ENCODE peak calls at places on chromosomes 3 and 15, in eight cellular contexts. O is NCI-H1694 treated with DMSO at 0.1 percent for 48 hours; T is fibroblast of the conjunctiva; R is Ammon's horn; U is NCI-H748 treated with DMSO at 0.1 percent for 48 hours; H is MV-4-11; E is RCC 7860; F is stimulated activated CD8-positive, alpha-beta memory T cell treated with anti-CD3 and anti-CD28 coated beads, Interleukin-12 subunit alpha, Interleukin-12 subunit beta, amount 100 ng/mL, for 1 hour. S is an unnamed sample.

GRCh38 chr3:49715611-49716121 is 3.8 kb downstream of the AMIGO3 start:
- DNase-seq in O (no peak), T (no peak), R (no peak), U (no peak), H (no peak), E (no peak), F (no peak), S (no peak)

GRCh38 chr3:13267348-13267659 is 152.8 kb downstream of the NUP210 start:
- DNase-seq in O (no peak), T (no peak), R (no peak), U (no peak), H (no peak), E (no peak), F (no peak), S (no peak)

GRCh38 chr3:171809513-171810277 is 588 bp downstream of the PLD1 start:
- DNase-seq in O (no peak), T (peak; percentile 84), R (peak; percentile 77), U (no peak), H (peak; percentile 79), E (peak; percentile 73), F (peak; percentile 11), S (no peak)

GRCh38 chr15:85772668-85773067 is 22.1 kb downstream of the KLHL25 start:
- DNase-seq in O (peak; percentile 16), T (no peak), R (no peak), U (no peak), H (no peak), E (no peak), F (no peak), S (no peak)

GRCh38 chr3:159401069-159401468 is 587.6 kb upstream of the IL12A start:
- DNase-seq in O (no peak), T (no peak), R (no peak), U (no peak), H (no peak), E (no peak), F (no peak), S (no peak)

GRCh38 chr3:185552358-185552877 is at the start of gene LIPH:
- DNase-seq in O (no peak), T (no peak), R (no peak), U (no peak), H (peak; percentile 57), E (peak; percentile 48), F (no peak), S (no peak)

GRCh38 chr3:55252921-55253320 is 234.2 kb downstream of the WNT5A start:
- DNase-seq in O (no peak), T (no peak), R (no peak), U (no peak), H (no peak), E (no peak), F (no peak), S (no peak)

GRCh38 chr15:99704444-99704838 is 28.8 kb downstream of the LYSMD4 start:
- DNase-seq in O (peak; percentile 79), T (peak; percentile 89), R (peak; percentile 92), U (peak; percentile 54), H (peak; percentile 77), E (peak; percentile 71), F (peak; percentile 20), S (peak; percentile 55)

GRCh38 chr15:59232476-59232875 is 25.8 kb downstream of the LDHAL6B start:
- DNase-seq in O (no peak), T (peak; percentile 67), R (no peak), U (no peak), H (peak; percentile 76), E (peak; percentile 37), F (no peak), S (no peak)

GRCh38 chr3:133254151-133254550 is 145.7 kb upstream of the BFSP2 start:
- DNase-seq in O (no peak), T (no peak), R (no peak), U (no peak), H (no peak), E (no peak), F (no peak), S (no peak)

GRCh38 chr3:106197532-106198187 is 328.8 kb upstream of the CBLB start:
- DNase-seq in O (no peak), T (no peak), R (no peak), U (no peak), H (no peak), E (no peak), F (no peak), S (no peak)

GRCh38 chr3:184697845-184698244 is 14.0 kb downstream of the MAGEF1 start:
- DNase-seq in O (no peak), T (no peak), R (no peak), U (no peak), H (no peak), E (no peak), F (no peak), S (no peak)

GRCh38 chr3:11591401-11592266 is 52.1 kb downstream of the VGLL4 start:
- DNase-seq in O (no peak), T (no peak), R (peak; percentile 95), U (no peak), H (no peak), E (peak; percentile 21), F (no peak), S (no peak)

GRCh38 chr15:79283252-79284048 is 928 bp downstream of the ANKRD34C start:
- DNase-seq in O (no peak), T (no peak), R (peak; percentile 57), U (no peak), H (no peak), E (no peak), F (no peak), S (no peak)

GRCh38 chr3:178306427-178307115 is 229.7 kb upstream of the KCNMB2 start:
- DNase-seq in O (no peak), T (no peak), R (no peak), U (no peak), H (no peak), E (no peak), F (no peak), S (no peak)

GRCh38 chr3:19147905-19148767 is at the start of gene KCNH8:
- DNase-seq in O (peak; percentile 4), T (no peak), R (peak; percentile 65), U (peak; percentile 30), H (no peak), E (no peak), F (no peak), S (peak; percentile 4)

S was measured in NCI-H524 treated with DMSO at 0.1 percent for 48 hours.